ENCODE peak calls at places on chromosomes 7 and 10, in four cellular contexts. C is GM03348; G is activated naive CD4-positive, alpha-beta T cell treated with anti-CD3 and anti-CD28 coated beads for 36 hours; R is RPMI8226. P is an unnamed sample.

GRCh38 chr7:1426474-1426873 is 32.8 kb downstream of the MICALL2 start:
- DNase-seq in C (no peak), R (no peak), G (no peak), P (no peak)

GRCh38 chr10:123241391-123242141 is 87.4 kb downstream of the BUB3 start:
- DNase-seq in G (peak; percentile 64), R (peak; percentile 8), C (no peak), P (no peak)

GRCh38 chr7:76396039-76396732 is 13.3 kb downstream of the SSC4D start:
- DNase-seq in R (peak; percentile 23), G (no peak), C (no peak), P (peak; percentile 59)

GRCh38 chr10:19908991-19909699 is 92.9 kb downstream of the PLXDC2 start:
- DNase-seq in G (no peak), C (no peak), R (no peak), P (no peak)

GRCh38 chr10:12077580-12078180 is 8.9 kb downstream of the DHTKD1 start:
- DNase-seq in R (peak; percentile 57), G (no peak), C (no peak), P (peak; percentile 61)

GRCh38 chr7:142808802-142809583 is 38.2 kb downstream of the PRSS2 start:
- DNase-seq in R (peak; percentile 95), C (no peak), G (peak; percentile 99), P (no peak)

GRCh38 chr10:126783806-126784205 is 113.3 kb upstream of the C10orf90 start:
- DNase-seq in R (no peak), C (no peak), G (no peak), P (no peak)

GRCh38 chr7:155533827-155534690 is 12.3 kb downstream of the CNPY1 start:
- DNase-seq in R (peak; percentile 52), C (peak; percentile 67), G (peak; percentile 49), P (peak; percentile 59)

GRCh38 chr10:107914450-107915276 is 750.2 kb upstream of the SORCS1 start:
- DNase-seq in R (no peak), C (peak; percentile 58), G (no peak), P (no peak)

GRCh38 chr10:126836009-126836408 is 69.2 kb upstream of the DOCK1 start:
- DNase-seq in C (no peak), G (no peak), R (no peak), P (no peak)

GRCh38 chr10:48495282-48496045 is 109.4 kb downstream of the ARHGAP22 start:
- DNase-seq in R (no peak), G (no peak), C (no peak), P (no peak)

GRCh38 chr10:124294811-124295770 is 123.6 kb downstream of the OAT start:
- DNase-seq in R (no peak), G (no peak), C (no peak), P (no peak)

GRCh38 chr10:49518982-49519578 is 19.8 kb downstream of the ERCC6 start:
- DNase-seq in C (peak; percentile 73), G (peak; percentile 30), R (peak; percentile 34), P (peak; percentile 73)

GRCh38 chr10:12766222-12766621 is 235.3 kb downstream of the CCDC3 start:
- DNase-seq in C (no peak), G (no peak), R (no peak), P (no peak)

GRCh38 chr7:155941688-155942087 is 129.4 kb upstream of the SHH start:
- DNase-seq in G (no peak), R (no peak), C (no peak), P (no peak)

GRCh38 chr7:155348806-155349205 is 51.1 kb downstream of the INSIG1 start:
- DNase-seq in R (no peak), G (no peak), C (no peak), P (no peak)

GRCh38 chr10:88131561-88132139 is 268.2 kb downstream of the PTEN start:
- DNase-seq in G (no peak), R (no peak), C (no peak), P (no peak)

GRCh38 chr7:158819571-158820203 is 9.6 kb downstream of the ESYT2 start:
- DNase-seq in G (peak; percentile 58), R (no peak), C (peak; percentile 28), P (peak; percentile 38)

GRCh38 chr7:116426428-116427156 is 72.9 kb upstream of the CAV2 start:
- DNase-seq in R (no peak), C (peak; percentile 58), G (peak; percentile 7), P (no peak)

GRCh38 chr10:1418031-1418550 is 319.2 kb downstream of the ADARB2 start:
- DNase-seq in C (no peak), G (no peak), R (no peak), P (no peak)

GRCh38 chr10:36172574-36172973 is 530.5 kb upstream of the FZD8 start:
- DNase-seq in C (peak; percentile 35), G (no peak), R (no peak), P (no peak)

GRCh38 chr10:14656052-14656451 is 118.6 kb downstream of the FAM107B start:
- DNase-seq in G (no peak), R (no peak), C (no peak), P (no peak)

GRCh38 chr10:82750538-82750937 is 875.5 kb downstream of the NRG3 start:
- DNase-seq in R (no peak), G (no peak), C (no peak), P (no peak)

GRCh38 chr10:98323221-98324164 is 55.5 kb upstream of the LOXL4 start:
- DNase-seq in R (peak; percentile 34), G (no peak), C (peak; percentile 95), P (no peak)

GRCh38 chr7:116224492-116225098 is 14.3 kb downstream of the TES start:
- DNase-seq in G (no peak), R (no peak), C (no peak), P (no peak)

GRCh38 chr7:55192718-55193117 is 172.4 kb upstream of the LANCL2 start:
- DNase-seq in G (no peak), C (peak; percentile 64), R (no peak), P (no peak)

GRCh38 chr7:47255441-47255840 is 326.5 kb downstream of the TNS3 start:
- DNase-seq in R (no peak), G (no peak), C (no peak), P (no peak)

GRCh38 chr10:131517781-131518180 is 206.3 kb upstream of the TCERG1L start:
- DNase-seq in C (no peak), G (no peak), R (no peak), P (no peak)

GRCh38 chr7:133284092-133284491 is 31.2 kb downstream of the EXOC4 start:
- DNase-seq in R (no peak), C (no peak), G (no peak), P (no peak)

GRCh38 chr7:44382459-44383300 is 57.3 kb upstream of the CAMK2B start:
- DNase-seq in R (no peak), C (no peak), G (no peak), P (no peak)

GRCh38 chr7:93055543-93056107 is 62.2 kb downstream of the SAMD9 start:
- DNase-seq in C (peak; percentile 63), R (peak; percentile 33), G (no peak), P (peak; percentile 79)

GRCh38 chr7:24922099-24922773 is 57.7 kb downstream of the OSBPL3 start:
- DNase-seq in G (no peak), C (peak; percentile 52), R (no peak), P (no peak)

P was measured in Karpas-422.